ENCODE peak calls at places on chromosomes 16 and 17, in six cellular contexts. P is uterus, U is endothelial cell of umbilical vein, F is AG04450, V is right atrium auricular region, D is breast epithelium. M is an unnamed sample.

GRCh38 chr16:3654249-3654991 is at the start of gene DNASE1:
- DNase-seq in P (peak; percentile 36), D (no peak), F (no peak), V (no peak), U (peak; percentile 42), M (peak; percentile 27)

GRCh38 chr17:58381124-58381838 is 29.3 kb upstream of the SUPT4H1 start:
- DNase-seq in F (no peak), D (no peak), U (no peak), P (no peak), V (no peak), M (no peak)

GRCh38 chr16:74991593-74992403 is 6.9 kb upstream of the WDR59 start:
- DNase-seq in F (no peak), D (no peak), P (no peak), U (no peak), V (no peak), M (no peak)

GRCh38 chr17:4807534-4808377 is 804 bp downstream of the PLD2 start:
- DNase-seq in U (no peak), V (no peak), D (no peak), F (no peak), P (no peak), M (no peak)

GRCh38 chr16:19757762-19758595 is 39.9 kb downstream of the IQCK start:
- DNase-seq in V (no peak), P (no peak), U (no peak), D (no peak), F (no peak), M (peak; percentile 5)

GRCh38 chr17:1647802-1648581 is 1.7 kb downstream of the RILP start:
- DNase-seq in P (no peak), D (no peak), F (no peak), V (peak; percentile 60), U (peak; percentile 40), M (no peak)

GRCh38 chr17:47276868-47277267 is 23.2 kb downstream of the ITGB3 start:
- DNase-seq in V (peak; percentile 87), F (no peak), U (peak; percentile 63), P (peak; percentile 79), D (peak; percentile 68), M (no peak)

GRCh38 chr16:26987631-26988030 is 79.1 kb upstream of the C16orf82 start:
- DNase-seq in F (peak; percentile 88), D (no peak), V (no peak), P (no peak), U (no peak), M (no peak)

GRCh38 chr17:33073416-33073815 is 81.8 kb downstream of the SPACA3 start:
- DNase-seq in U (no peak), V (no peak), F (no peak), P (no peak), D (no peak), M (no peak)

GRCh38 chr17:72772331-72772821 is 320.1 kb downstream of the SLC39A11 start:
- DNase-seq in F (no peak), V (no peak), D (no peak), U (no peak), P (no peak), M (no peak)

DNA sequence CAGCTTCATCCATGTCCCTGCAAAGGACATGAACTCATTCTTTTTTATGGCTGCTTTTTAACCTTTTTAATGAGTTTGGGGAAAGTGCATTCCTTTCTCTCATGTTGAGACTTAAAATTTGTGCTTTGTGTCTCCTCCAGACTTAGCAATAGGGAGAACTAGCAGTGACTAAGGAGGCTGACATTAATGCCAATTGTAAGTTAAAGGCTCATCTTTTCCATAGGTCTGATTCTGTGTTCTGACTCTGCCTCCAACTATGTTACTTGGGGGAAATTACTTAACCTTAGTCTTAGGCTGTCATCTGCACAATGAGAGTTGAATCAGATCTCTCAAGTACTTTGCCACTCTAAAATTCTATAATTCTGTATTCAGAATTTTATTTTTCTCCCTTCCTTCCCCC is 17.5 kb upstream of the PHAF1 start:
- DNase-seq in F (no peak), P (no peak), V (no peak), U (no peak), D (no peak), M (no peak)
- H3K27ac ChIP-seq in F (peak overlapping the region; percentile 47), P (no peak overlapping the region), V (no peak overlapping the region), U (no peak overlapping the region), D (no peak overlapping the region), M (no peak overlapping the region)

GRCh38 chr16:56683424-56684162 is 1.3 kb downstream of the MT1X start:
- DNase-seq in F (no peak), V (no peak), P (no peak), U (no peak), D (no peak), M (no peak)

GRCh38 chr16:56684926-56685590 is 2.8 kb downstream of the MT1X start:
- DNase-seq in P (no peak), U (no peak), V (no peak), F (no peak), D (peak; percentile 76), M (no peak)

GRCh38 chr16:56684256-56684925 is 2.1 kb downstream of the MT1X start:
- DNase-seq in U (no peak), F (no peak), V (no peak), D (peak; percentile 27), P (no peak), M (no peak)

GRCh38 chr16:56681939-56682702 is at the start of gene MT1X:
- DNase-seq in F (peak; percentile 59), D (peak; percentile 95), V (peak; percentile 97), P (peak; percentile 92), U (peak; percentile 75), M (peak; percentile 79)

GRCh38 chr16:56682703-56683397 is 580 bp downstream of the MT1X start:
- DNase-seq in U (no peak), D (no peak), V (no peak), P (peak; percentile 26), F (no peak), M (no peak)
- H3K27ac ChIP-seq in U (peak overlapping the region; percentile 18), D (peak overlapping the region; percentile 85), V (peak overlapping the region; percentile 87), P (peak overlapping the region; percentile 70), F (no peak overlapping the region), M (peak overlapping the region; percentile 63)

DNA sequence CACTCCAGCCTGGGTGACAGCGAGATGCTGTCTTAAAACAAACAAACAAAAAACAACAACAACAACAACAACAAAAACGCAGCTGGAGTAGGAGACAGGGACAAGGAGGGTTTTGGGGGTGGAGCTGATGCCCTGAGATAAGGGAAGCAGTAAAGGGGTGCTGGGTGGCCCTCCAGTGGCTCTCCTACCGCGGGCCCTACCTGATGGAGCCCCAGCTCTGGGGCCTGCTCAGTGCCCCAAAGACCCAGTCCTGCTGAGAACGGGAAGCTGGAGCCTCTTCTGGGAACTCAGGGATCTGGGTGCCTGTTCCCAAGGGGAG is 21.3 kb upstream of the NAGS start:
- DNase-seq in F (no peak), U (no peak), D (no peak), V (no peak), P (no peak), M (no peak)
- H3K27ac ChIP-seq in F (no peak overlapping the region), U (no peak overlapping the region), D (no peak overlapping the region), V (no peak overlapping the region), P (no peak overlapping the region), M (no peak overlapping the region)

DNA sequence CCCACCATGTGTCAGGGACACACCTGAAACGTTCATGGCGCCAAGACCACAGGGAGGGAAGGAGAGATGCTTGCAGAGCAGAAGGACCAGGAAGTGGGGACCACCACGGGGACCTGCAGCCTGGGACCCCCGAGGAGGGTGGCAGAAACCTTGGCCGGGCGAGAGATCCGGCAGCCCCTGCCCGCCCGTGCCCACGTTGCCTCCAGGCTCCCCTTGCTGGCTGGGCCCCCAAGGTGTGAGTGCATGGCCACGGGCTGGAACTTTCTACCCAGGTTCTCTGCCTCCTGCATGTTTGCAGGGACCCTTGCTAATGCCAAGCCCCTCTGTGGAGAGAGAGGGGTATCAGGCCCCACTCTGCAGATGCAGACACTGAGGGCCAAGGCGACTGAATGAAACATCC is 50.4 kb downstream of the USP22 start:
- DNase-seq in V (no peak), F (no peak), D (peak; percentile 15), U (no peak), P (no peak), M (no peak)
- H3K27ac ChIP-seq in V (peak overlapping the region; percentile 66), F (no peak overlapping the region), D (peak overlapping the region; percentile 48), U (no peak overlapping the region), P (peak overlapping the region; percentile 46), M (no peak overlapping the region)

GRCh38 chr16:85319984-85320440 is 207.7 kb upstream of the CIBAR2 start:
- DNase-seq in F (no peak), V (no peak), P (no peak), D (no peak), U (no peak), M (no peak)

GRCh38 chr16:85323961-85324253 is 211.6 kb upstream of the CIBAR2 start:
- DNase-seq in V (no peak), P (no peak), D (no peak), F (no peak), U (no peak), M (no peak)

GRCh38 chr16:85320677-85321385 is 208.6 kb upstream of the CIBAR2 start:
- DNase-seq in F (no peak), P (no peak), V (no peak), U (no peak), D (no peak), M (no peak)

GRCh38 chr16:85323230-85323960 is 211.1 kb upstream of the CIBAR2 start:
- DNase-seq in F (no peak), U (no peak), P (no peak), D (no peak), V (no peak), M (no peak)

DNA sequence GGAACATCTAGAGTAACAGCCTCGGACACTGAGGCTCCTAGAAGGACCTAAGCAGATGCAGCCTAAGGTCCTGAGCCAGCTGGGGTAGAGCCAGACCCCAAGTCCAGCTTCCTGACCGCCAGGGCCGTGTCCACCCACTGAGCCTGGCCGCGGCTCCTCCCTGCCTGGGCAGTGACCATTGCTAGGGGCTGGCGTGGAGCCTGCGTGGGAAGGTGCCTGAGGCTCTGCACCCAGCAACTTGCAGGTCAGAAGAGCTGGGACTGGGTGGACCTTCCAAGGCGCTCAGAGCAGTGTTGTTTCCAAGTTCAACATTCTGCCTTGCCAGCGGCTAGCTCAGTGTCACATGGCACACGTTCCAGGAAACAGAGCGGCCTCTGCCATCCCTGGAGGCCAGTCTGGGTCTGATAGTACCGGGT is 209.6 kb upstream of the CIBAR2 start:
- DNase-seq in U (peak; percentile 75), P (peak; percentile 91), F (peak; percentile 78), V (peak; percentile 98), D (peak; percentile 87), M (no peak)
- H3K27ac ChIP-seq in U (no peak overlapping the region), P (peak overlapping the region; percentile 69), F (peak overlapping the region; percentile 42), V (peak overlapping the region; percentile 87), D (peak overlapping the region; percentile 86), M (no peak overlapping the region)